ENCODE peak calls at places on chromosome 20, in five cellular contexts. V, H, T, E and I are unnamed samples.

GRCh38 chr20:57224641-57225138 is 41.8 kb downstream of the BMP7 start:
- DNase-seq in V (no peak), H (no peak), T (no peak), E (no peak), I (no peak)

GRCh38 chr20:24620937-24621519 is 151.6 kb downstream of the SYNDIG1 start:
- DNase-seq in V (no peak), H (no peak), T (no peak), E (no peak), I (no peak)

GRCh38 chr20:50267041-50267865 is 76.6 kb downstream of the CEBPB start:
- DNase-seq in V (peak; percentile 56), H (peak; percentile 91), T (no peak), E (peak; percentile 64), I (no peak)

GRCh38 chr20:4045741-4046140 is 30.4 kb upstream of the RNF24 start:
- DNase-seq in V (no peak), H (no peak), T (no peak), E (no peak), I (no peak)

GRCh38 chr20:18030020-18030419 is 27.7 kb downstream of the OVOL2 start:
- DNase-seq in V (no peak), H (no peak), T (no peak), E (no peak), I (no peak)

GRCh38 chr20:24838551-24839530 is 110.2 kb upstream of the CST7 start:
- DNase-seq in V (no peak), H (no peak), T (no peak), E (no peak), I (no peak)

GRCh38 chr20:57558614-57559285 is 2.2 kb upstream of the PCK1 start:
- DNase-seq in V (no peak), H (no peak), T (no peak), E (no peak), I (no peak)

GRCh38 chr20:64073476-64074183 is 5.7 kb downstream of the RGS19 start:
- DNase-seq in V (no peak), H (no peak), T (no peak), E (no peak), I (no peak)

GRCh38 chr20:40669692-40670091 is 19.3 kb downstream of the MAFB start:
- DNase-seq in V (no peak), H (peak; percentile 65), T (no peak), E (no peak), I (no peak)

GRCh38 chr20:58890073-58890453 is 37.5 kb downstream of the GNAS start:
- DNase-seq in V (no peak), H (no peak), T (no peak), E (no peak), I (no peak)

GRCh38 chr20:32970115-32970972 is 33.9 kb downstream of the SUN5 start:
- DNase-seq in V (no peak), H (no peak), T (peak; percentile 49), E (no peak), I (no peak)

GRCh38 chr20:50801747-50802125 is 6.9 kb downstream of the BCAS4 start:
- DNase-seq in V (no peak), H (no peak), T (no peak), E (no peak), I (no peak)

GRCh38 chr20:44054849-44055248 is 132.1 kb downstream of the JPH2 start:
- DNase-seq in V (no peak), H (peak; percentile 8), T (no peak), E (no peak), I (no peak)

GRCh38 chr20:25254571-25254970 is 6.7 kb downstream of the PYGB start:
- DNase-seq in V (no peak), H (no peak), T (no peak), E (no peak), I (no peak)

GRCh38 chr20:11267131-11267761 is 593.4 kb upstream of the JAG1 start:
- DNase-seq in V (no peak), H (no peak), T (no peak), E (no peak), I (peak; percentile 71)

GRCh38 chr20:25148181-25148981 is 47.1 kb upstream of the ENTPD6 start:
- DNase-seq in V (peak; percentile 18), H (peak; percentile 54), T (peak; percentile 76), E (no peak), I (no peak)

GRCh38 chr20:33909331-33909921 is 84.3 kb upstream of the RALY start:
- DNase-seq in V (no peak), H (peak; percentile 33), T (no peak), E (no peak), I (no peak)

GRCh38 chr20:31606678-31606927 is 1.5 kb downstream of the ID1 start:
- DNase-seq in V (no peak), H (no peak), T (no peak), E (no peak), I (no peak)

GRCh38 chr20:31608256-31608980 is 3.3 kb downstream of the ID1 start:
- DNase-seq in V (peak; percentile 58), H (peak; percentile 92), T (no peak), E (no peak), I (peak; percentile 79)

GRCh38 chr20:31605902-31606677 is 1.0 kb downstream of the ID1 start:
- DNase-seq in V (no peak), H (peak; percentile 35), T (peak; percentile 49), E (no peak), I (peak; percentile 34)

GRCh38 chr20:31607640-31608255 is 2.7 kb downstream of the ID1 start:
- DNase-seq in V (no peak), H (no peak), T (no peak), E (no peak), I (no peak)

DNA sequence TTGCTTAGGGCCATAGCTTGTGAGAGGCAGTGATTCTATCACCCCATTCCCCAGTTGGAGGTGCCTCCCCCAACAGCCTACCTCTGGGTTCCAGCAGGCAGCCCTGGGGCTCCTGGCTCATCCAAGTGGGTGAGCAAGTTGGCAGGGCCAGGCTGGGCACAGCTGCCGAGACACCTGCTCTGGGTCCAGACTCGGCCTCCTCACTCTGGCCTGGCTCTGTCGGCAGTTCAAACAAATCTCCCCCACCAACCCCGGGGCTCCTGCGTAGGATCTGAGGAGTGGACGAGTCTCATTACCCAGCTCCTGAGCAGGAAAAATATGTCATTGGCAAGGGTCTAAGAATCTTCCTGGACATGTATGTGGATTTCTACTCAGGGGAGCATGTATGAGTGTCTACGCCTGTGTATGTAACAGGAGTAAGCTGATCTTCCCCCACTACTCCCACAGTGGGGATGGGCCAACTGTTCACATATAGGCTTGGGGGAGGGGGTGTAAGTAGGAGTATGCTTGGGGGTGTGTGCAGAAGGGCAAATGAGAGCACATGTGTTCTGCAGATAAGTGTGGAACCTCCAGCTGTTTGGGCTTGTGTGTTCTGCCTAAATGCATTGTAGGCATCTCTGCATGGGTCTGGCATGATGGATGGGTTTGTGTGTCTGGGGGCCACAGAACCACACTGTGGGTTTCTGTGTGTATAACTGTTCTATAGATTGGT is 2.0 kb downstream of the ID1 start:
- DNase-seq in V (no peak), H (peak; percentile 55), T (no peak), E (no peak), I (no peak)
- H3K27ac ChIP-seq in V (peak overlapping the region; percentile 91), H (peak overlapping the region; percentile 75), T (no peak overlapping the region), E (no peak overlapping the region), I (peak overlapping the region; percentile 80)

GRCh38 chr20:54119744-54120143 is 49.4 kb upstream of the BCAS1 start:
- DNase-seq in V (no peak), H (no peak), T (no peak), E (no peak), I (no peak)

GRCh38 chr20:54122189-54122588 is 51.6 kb downstream of the CYP24A1 start:
- DNase-seq in V (no peak), H (no peak), T (no peak), E (no peak), I (no peak)

GRCh38 chr20:54126809-54127655 is 46.8 kb downstream of the CYP24A1 start:
- DNase-seq in V (no peak), H (no peak), T (no peak), E (no peak), I (no peak)

GRCh38 chr20:54122681-54123586 is 50.9 kb downstream of the CYP24A1 start:
- DNase-seq in V (no peak), H (no peak), T (no peak), E (no peak), I (no peak)

GRCh38 chr20:54123587-54124180 is 50.1 kb downstream of the CYP24A1 start:
- DNase-seq in V (no peak), H (peak; percentile 84), T (no peak), E (no peak), I (peak; percentile 81)
- H3K27ac ChIP-seq in V (no peak overlapping the region), H (peak overlapping the region; percentile 70), T (no peak overlapping the region), E (no peak overlapping the region), I (peak overlapping the region; percentile 73)

GRCh38 chr20:23087587-23088275 is 1.6 kb upstream of the CD93 start:
- DNase-seq in V (no peak), H (no peak), T (no peak), E (no peak), I (no peak)

GRCh38 chr20:23086056-23086551 is at the start of gene CD93:
- DNase-seq in V (no peak), H (no peak), T (no peak), E (no peak), I (peak; percentile 55)

GRCh38 chr20:23085415-23086055 is 589 bp downstream of the CD93 start:
- DNase-seq in V (no peak), H (no peak), T (no peak), E (no peak), I (no peak)

GRCh38 chr20:23088891-23089290 is 2.8 kb upstream of the CD93 start:
- DNase-seq in V (no peak), H (no peak), T (no peak), E (no peak), I (no peak)

GRCh38 chr20:23086931-23087411 is 847 bp upstream of the CD93 start:
- DNase-seq in V (no peak), H (no peak), T (no peak), E (peak; percentile 53), I (peak; percentile 43)
- H3K27ac ChIP-seq in V (peak overlapping the region; percentile 87), H (no peak overlapping the region), T (no peak overlapping the region), E (no peak overlapping the region), I (peak overlapping the region; percentile 85)

GRCh38 chr20:1928154-1928553 is 32.9 kb downstream of the SIRPA start:
- DNase-seq in V (no peak), H (no peak), T (no peak), E (no peak), I (no peak)
- H3K27ac ChIP-seq in V (no peak overlapping the region), H (no peak overlapping the region), T (no peak overlapping the region), E (no peak overlapping the region), I (no peak overlapping the region)

GRCh38 chr20:37524859-37525708 is 2.6 kb downstream of the BLCAP start:
- DNase-seq in V (no peak), H (peak; percentile 23), T (no peak), E (no peak), I (no peak)

GRCh38 chr20:37526238-37526838 is 1.3 kb downstream of the BLCAP start:
- DNase-seq in V (no peak), H (no peak), T (no peak), E (no peak), I (no peak)

GRCh38 chr20:37526839-37527637 is 638 bp downstream of the BLCAP start:
- DNase-seq in V (no peak), H (peak; percentile 33), T (no peak), E (no peak), I (no peak)

GRCh38 chr20:37524221-37524700 is 3.2 kb downstream of the NNAT start:
- DNase-seq in V (no peak), H (peak; percentile 13), T (no peak), E (no peak), I (no peak)

GRCh38 chr20:37525810-37526209 is 1.9 kb downstream of the BLCAP start:
- DNase-seq in V (no peak), H (no peak), T (no peak), E (no peak), I (no peak)
- H3K27ac ChIP-seq in V (peak overlapping the region; percentile 96), H (no peak overlapping the region), T (no peak overlapping the region), E (no peak overlapping the region), I (peak overlapping the region; percentile 98)